ENCODE peak calls at places on chromosomes 12 and 14, in four cellular contexts. G is SK-N-SH, Y is HepG2, E is GM12878. K is an unnamed sample.

GRCh38 chr14:72075649-72076334 is 143.6 kb downstream of the RGS6 start:
- DNase-seq in Y (peak; percentile 15), G (no peak), E (no peak), K (no peak)

GRCh38 chr14:73235531-73236155 is 1.7 kb upstream of the PAPLN start:
- DNase-seq in G (no peak), E (no peak), Y (no peak), K (no peak)

GRCh38 chr14:34050606-34051005 is 99.7 kb upstream of the EGLN3 start:
- DNase-seq in E (no peak), G (no peak), Y (no peak), K (no peak)

GRCh38 chr12:4991373-4991772 is 52.3 kb upstream of the KCNA5 start:
- DNase-seq in E (no peak), G (no peak), Y (no peak), K (no peak)

GRCh38 chr12:50845021-50845647 is 2.4 kb downstream of the TMPRSS12 start:
- DNase-seq in G (no peak), E (no peak), Y (no peak), K (no peak)

GRCh38 chr14:74505831-74506230 is 12.3 kb downstream of the ISCA2 start:
- DNase-seq in Y (no peak), G (no peak), E (no peak), K (no peak)

GRCh38 chr12:78439666-78440065 is 424.9 kb upstream of the SYT1 start:
- DNase-seq in E (no peak), G (no peak), Y (no peak), K (no peak)

GRCh38 chr14:75232597-75232996 is 46.0 kb upstream of the FOS start:
- DNase-seq in E (no peak), G (no peak), Y (no peak), K (no peak)

GRCh38 chr14:89576132-89576923 is 159.3 kb upstream of the FOXN3 start:
- DNase-seq in G (no peak), Y (no peak), E (no peak), K (no peak)

GRCh38 chr14:29243355-29243754 is 476.8 kb downstream of the FOXG1 start:
- DNase-seq in G (no peak), E (no peak), Y (no peak), K (no peak)

GRCh38 chr12:106871477-106871876 is 84.2 kb upstream of the TMEM263 start:
- DNase-seq in Y (no peak), G (no peak), E (no peak), K (no peak)

GRCh38 chr12:54430471-54431075 is 11.5 kb upstream of the ITGA5 start:
- DNase-seq in G (no peak), E (no peak), Y (no peak), K (no peak)

GRCh38 chr12:113867258-113867657 is 98.9 kb downstream of the RBM19 start:
- DNase-seq in G (peak; percentile 60), E (no peak), Y (peak; percentile 13), K (peak; percentile 37)

GRCh38 chr14:98903371-98903770 is 368.6 kb downstream of the BCL11B start:
- DNase-seq in G (no peak), Y (no peak), E (no peak), K (no peak)

GRCh38 chr12:32072102-32072501 is 34.5 kb upstream of the BICD1 start:
- DNase-seq in E (no peak), G (no peak), Y (no peak), K (no peak)

GRCh38 chr12:83121886-83122622 is 435.3 kb downstream of the TMTC2 start:
- DNase-seq in G (no peak), E (no peak), Y (no peak), K (no peak)

GRCh38 chr12:323507-323906 is 60.9 kb upstream of the SLC6A13 start:
- DNase-seq in Y (no peak), E (no peak), G (no peak), K (no peak)

GRCh38 chr12:121466800-121467637 is 67.1 kb downstream of the RNF34 start:
- DNase-seq in Y (peak; percentile 72), G (peak; percentile 99), E (peak; percentile 43), K (peak; percentile 98)

GRCh38 chr12:110117948-110118685 is 6.0 kb upstream of the IFT81 start:
- DNase-seq in E (no peak), G (no peak), Y (peak; percentile 64), K (peak; percentile 48)

GRCh38 chr12:40559865-40560264 is 132.4 kb upstream of the CNTN1 start:
- DNase-seq in G (no peak), E (peak; percentile 30), Y (no peak), K (no peak)

GRCh38 chr12:65857875-65858274 is 33.6 kb downstream of the HMGA2 start:
- DNase-seq in Y (no peak), G (no peak), E (no peak), K (no peak)

GRCh38 chr14:79809849-79810612 is 401.3 kb downstream of the DIO2 start:
- DNase-seq in G (no peak), Y (no peak), E (no peak), K (no peak)

GRCh38 chr14:36604757-36605505 is 22.5 kb upstream of the NKX2-8 start:
- DNase-seq in E (no peak), G (peak; percentile 49), Y (peak; percentile 93), K (peak; percentile 73)

GRCh38 chr12:54413284-54414190 is 5.5 kb downstream of the ITGA5 start:
- DNase-seq in G (no peak), Y (no peak), E (no peak), K (no peak)

GRCh38 chr12:21659383-21659782 is 1.7 kb upstream of the LDHB start:
- DNase-seq in Y (no peak), E (no peak), G (no peak), K (peak; percentile 13)

GRCh38 chr12:12684375-12685106 is 11.4 kb downstream of the GPR19 start:
- DNase-seq in E (no peak), G (peak; percentile 75), Y (peak; percentile 13), K (peak; percentile 28)

GRCh38 chr12:107522692-107523477 is 162.7 kb upstream of the PWP1 start:
- DNase-seq in G (no peak), Y (peak; percentile 20), E (no peak), K (peak; percentile 53)

GRCh38 chr12:31702047-31702446 is 26.8 kb downstream of the AMN1 start:
- DNase-seq in G (no peak), E (no peak), Y (no peak), K (no peak)

GRCh38 chr14:60655898-60656754 is 6.8 kb upstream of the SIX1 start:
- DNase-seq in G (peak; percentile 48), Y (no peak), E (no peak), K (no peak)

GRCh38 chr12:93183940-93184663 is 193.6 kb upstream of the NUDT4 start:
- DNase-seq in Y (no peak), G (peak; percentile 10), E (peak; percentile 73), K (no peak)
- TF ChIP-seq EP300 in Y (no peak), G (no peak), E (peak; percentile 32), K (peak; percentile 27)

GRCh38 chr12:92827836-92828431 is 101.2 kb downstream of the EEA1 start:
- DNase-seq in G (peak; percentile 47), Y (peak; percentile 46), E (peak; percentile 12), K (peak; percentile 20)
- TF ChIP-seq MXI1 in G (no peak), Y (no peak), E (no peak), K (no peak)

DNA sequence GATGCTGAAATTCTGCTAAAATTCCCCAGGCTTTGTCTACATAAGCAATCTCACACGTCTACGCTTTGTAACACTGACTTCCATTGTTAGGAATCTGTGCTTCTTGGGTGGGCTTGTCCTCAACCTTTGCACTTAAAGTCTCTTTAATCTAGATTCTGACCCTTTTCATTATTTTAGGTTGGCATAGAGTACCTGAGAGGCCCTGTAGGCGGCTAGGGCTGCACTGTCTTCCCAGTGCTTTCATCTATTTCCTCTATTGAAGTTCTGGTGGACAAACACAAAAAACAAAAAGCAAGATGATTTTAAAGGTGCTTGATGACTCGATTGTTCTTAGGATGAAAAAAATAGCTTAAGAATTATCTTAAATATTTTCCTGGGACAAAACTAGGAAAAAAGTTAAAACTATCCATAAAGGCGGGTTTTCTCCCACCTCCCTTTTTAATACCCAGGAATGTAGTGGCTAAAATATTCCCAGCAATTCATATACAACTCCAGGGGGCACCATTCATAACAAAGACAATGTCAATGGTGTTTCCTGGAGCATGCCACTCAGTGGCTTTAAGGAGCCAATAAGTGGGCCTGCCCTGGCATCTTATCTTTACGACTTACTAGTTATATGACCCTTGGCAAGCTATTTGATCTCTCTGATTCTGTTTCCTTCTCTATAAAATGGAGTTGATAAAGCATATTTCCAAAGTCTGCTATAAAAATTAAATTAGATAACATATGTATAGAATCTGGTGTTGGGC is 197.5 kb downstream of the STXBP6 start:
- DNase-seq in E (no peak), Y (no peak), G (no peak), K (no peak)
- TF ChIP-seq EP300 in E (no peak), Y (no peak), G (no peak), K (no peak)

GRCh38 chr12:19527876-19528275 is 88.6 kb downstream of the AEBP2 start:
- DNase-seq in E (no peak), Y (no peak), G (no peak), K (no peak)

GRCh38 chr12:19528750-19529149 is 89.5 kb downstream of the AEBP2 start:
- DNase-seq in Y (no peak), G (no peak), E (no peak), K (no peak)

GRCh38 chr12:19530631-19531020 is 91.3 kb downstream of the AEBP2 start:
- DNase-seq in Y (no peak), G (no peak), E (no peak), K (no peak)

GRCh38 chr12:19529933-19530630 is 90.8 kb downstream of the AEBP2 start:
- DNase-seq in E (no peak), Y (no peak), G (peak; percentile 62), K (no peak)

GRCh38 chr12:19533567-19533966 is 94.3 kb downstream of the AEBP2 start:
- DNase-seq in G (no peak), Y (no peak), E (no peak), K (no peak)
- TF ChIP-seq MXI1 in G (no peak), Y (no peak), E (no peak), K (no peak)

DNA sequence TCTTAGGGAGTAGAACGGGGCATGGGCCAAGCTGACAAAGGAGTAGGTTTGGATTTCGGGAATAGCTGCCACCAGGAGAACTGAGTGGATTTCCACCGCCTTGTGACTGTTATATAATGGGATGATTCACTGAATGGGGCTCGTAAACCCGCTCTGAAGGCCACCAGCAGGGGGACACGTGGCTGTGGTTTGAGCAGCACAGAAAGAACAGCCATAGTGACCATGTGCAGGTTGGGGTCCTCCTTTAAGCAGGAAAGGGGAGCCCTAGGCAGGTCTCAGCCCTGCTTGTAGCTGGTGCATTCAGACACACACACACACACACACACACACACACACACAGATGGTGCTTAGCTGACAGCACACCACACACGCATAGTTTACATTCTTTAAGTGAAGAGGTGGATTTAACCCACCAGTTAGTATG is 8.6 kb upstream of the ASB2 start:
- DNase-seq in Y (peak; percentile 77), G (peak; percentile 47), E (no peak), K (peak; percentile 32)
- TF ChIP-seq EP300 in Y (no peak), G (no peak), E (no peak), K (no peak)

GRCh38 chr12:20527396-20528154 is 159.2 kb downstream of the PDE3A start:
- DNase-seq in Y (no peak), E (no peak), G (no peak), K (no peak)

GRCh38 chr12:20524113-20524512 is 155.8 kb downstream of the PDE3A start:
- DNase-seq in E (no peak), Y (no peak), G (no peak), K (no peak)

GRCh38 chr12:20525064-20525610 is 156.8 kb downstream of the PDE3A start:
- DNase-seq in Y (no peak), G (no peak), E (no peak), K (no peak)

GRCh38 chr12:20523658-20524057 is 155.3 kb downstream of the PDE3A start:
- DNase-seq in Y (no peak), G (no peak), E (no peak), K (no peak)

GRCh38 chr12:20528208-20528607 is 159.9 kb downstream of the PDE3A start:
- DNase-seq in E (no peak), G (no peak), Y (no peak), K (no peak)
- TF ChIP-seq MXI1 in E (no peak), G (no peak), Y (no peak), K (no peak)